ENCODE peak calls at places on chromosomes 11 and 22, in ten cellular contexts. One of them, this sample, is unnamed.

GRCh38 chr11:2462986-2463765 is 18.4 kb downstream of the KCNQ1 start:
- DNase-seq in PC-9: peak
- DNase-seq in lower lobe of right lung: peak
- DNase-seq in suprapubic skin: peak
- DNase-seq in CD14-positive monocyte: peak
- DNase-seq in cardiac muscle cell: no peak
- DNase-seq in choroid plexus epithelial cell: no peak
- DNase-seq in colonic mucosa: peak
- DNase-seq in progenitor cell of endocrine pancreas: no peak
- DNase-seq in IMR-90: no peak
- DNase-seq in this sample: no peak

GRCh38 chr11:10916674-10917073 is 58.8 kb upstream of the ZBED5 start:
- DNase-seq in PC-9: no peak
- DNase-seq in progenitor cell of endocrine pancreas: no peak
- DNase-seq in IMR-90: no peak
- DNase-seq in cardiac muscle cell: no peak
- DNase-seq in CD14-positive monocyte: peak
- DNase-seq in suprapubic skin: no peak
- DNase-seq in colonic mucosa: no peak
- DNase-seq in lower lobe of right lung: no peak
- DNase-seq in choroid plexus epithelial cell: no peak
- DNase-seq in this sample: peak

GRCh38 chr11:130514316-130514715 is 65.9 kb downstream of the ADAMTS15 start:
- DNase-seq in progenitor cell of endocrine pancreas: no peak
- DNase-seq in choroid plexus epithelial cell: peak
- DNase-seq in cardiac muscle cell: no peak
- DNase-seq in suprapubic skin: no peak
- DNase-seq in colonic mucosa: no peak
- DNase-seq in lower lobe of right lung: no peak
- DNase-seq in PC-9: no peak
- DNase-seq in IMR-90: peak
- DNase-seq in CD14-positive monocyte: no peak
- DNase-seq in this sample: no peak

GRCh38 chr11:63800921-63801320 is 12.3 kb upstream of the SPINDOC start:
- DNase-seq in cardiac muscle cell: no peak
- DNase-seq in CD14-positive monocyte: no peak
- DNase-seq in PC-9: no peak
- DNase-seq in IMR-90: no peak
- DNase-seq in lower lobe of right lung: no peak
- DNase-seq in progenitor cell of endocrine pancreas: no peak
- DNase-seq in colonic mucosa: no peak
- DNase-seq in choroid plexus epithelial cell: no peak
- DNase-seq in suprapubic skin: no peak
- DNase-seq in this sample: no peak

GRCh38 chr11:122984186-122985011 is 2.8 kb upstream of the BSX start:
- DNase-seq in cardiac muscle cell: peak
- DNase-seq in PC-9: peak
- DNase-seq in choroid plexus epithelial cell: peak
- DNase-seq in CD14-positive monocyte: no peak
- DNase-seq in lower lobe of right lung: no peak
- DNase-seq in suprapubic skin: no peak
- DNase-seq in progenitor cell of endocrine pancreas: no peak
- DNase-seq in IMR-90: no peak
- DNase-seq in colonic mucosa: no peak
- DNase-seq in this sample: no peak

GRCh38 chr11:97961431-97961830 is 1059.3 kb upstream of the CNTN5 start:
- DNase-seq in PC-9: no peak
- DNase-seq in progenitor cell of endocrine pancreas: no peak
- DNase-seq in colonic mucosa: no peak
- DNase-seq in IMR-90: no peak
- DNase-seq in cardiac muscle cell: no peak
- DNase-seq in lower lobe of right lung: no peak
- DNase-seq in suprapubic skin: no peak
- DNase-seq in CD14-positive monocyte: no peak
- DNase-seq in choroid plexus epithelial cell: no peak
- DNase-seq in this sample: peak

GRCh38 chr11:101909087-101909486 is 5.7 kb upstream of the CEP126 start:
- DNase-seq in colonic mucosa: no peak
- DNase-seq in suprapubic skin: no peak
- DNase-seq in PC-9: no peak
- DNase-seq in choroid plexus epithelial cell: no peak
- DNase-seq in lower lobe of right lung: no peak
- DNase-seq in IMR-90: no peak
- DNase-seq in progenitor cell of endocrine pancreas: no peak
- DNase-seq in CD14-positive monocyte: no peak
- DNase-seq in cardiac muscle cell: no peak
- DNase-seq in this sample: no peak

GRCh38 chr22:45341503-45341902 is 31.8 kb downstream of the FAM118A start:
- DNase-seq in cardiac muscle cell: peak
- DNase-seq in suprapubic skin: no peak
- DNase-seq in lower lobe of right lung: no peak
- DNase-seq in CD14-positive monocyte: no peak
- DNase-seq in choroid plexus epithelial cell: no peak
- DNase-seq in progenitor cell of endocrine pancreas: no peak
- DNase-seq in colonic mucosa: no peak
- DNase-seq in IMR-90: no peak
- DNase-seq in PC-9: no peak
- DNase-seq in this sample: no peak

GRCh38 chr11:97460091-97460490 is 1070.3 kb downstream of the JRKL start:
- DNase-seq in suprapubic skin: no peak
- DNase-seq in CD14-positive monocyte: no peak
- DNase-seq in lower lobe of right lung: no peak
- DNase-seq in choroid plexus epithelial cell: no peak
- DNase-seq in cardiac muscle cell: no peak
- DNase-seq in colonic mucosa: no peak
- DNase-seq in progenitor cell of endocrine pancreas: no peak
- DNase-seq in PC-9: no peak
- DNase-seq in IMR-90: no peak
- DNase-seq in this sample: no peak

GRCh38 chr22:23365524-23365923 is 185.2 kb downstream of the BCR start:
- DNase-seq in suprapubic skin: no peak
- DNase-seq in progenitor cell of endocrine pancreas: no peak
- DNase-seq in IMR-90: no peak
- DNase-seq in PC-9: no peak
- DNase-seq in colonic mucosa: no peak
- DNase-seq in CD14-positive monocyte: no peak
- DNase-seq in cardiac muscle cell: no peak
- DNase-seq in lower lobe of right lung: no peak
- DNase-seq in choroid plexus epithelial cell: no peak
- DNase-seq in this sample: no peak

GRCh38 chr11:45457649-45458048 is 171.5 kb upstream of the SYT13 start:
- DNase-seq in choroid plexus epithelial cell: peak
- DNase-seq in CD14-positive monocyte: no peak
- DNase-seq in progenitor cell of endocrine pancreas: no peak
- DNase-seq in suprapubic skin: no peak
- DNase-seq in IMR-90: peak
- DNase-seq in colonic mucosa: no peak
- DNase-seq in cardiac muscle cell: no peak
- DNase-seq in PC-9: no peak
- DNase-seq in lower lobe of right lung: no peak
- DNase-seq in this sample: peak

GRCh38 chr22:22812031-22812905 is 75.3 kb upstream of the IGLL5 start:
- DNase-seq in colonic mucosa: no peak
- DNase-seq in CD14-positive monocyte: no peak
- DNase-seq in progenitor cell of endocrine pancreas: no peak
- DNase-seq in PC-9: no peak
- DNase-seq in lower lobe of right lung: no peak
- DNase-seq in choroid plexus epithelial cell: no peak
- DNase-seq in IMR-90: no peak
- DNase-seq in cardiac muscle cell: no peak
- DNase-seq in suprapubic skin: no peak
- DNase-seq in this sample: no peak

GRCh38 chr22:42630211-42630610 is 10.2 kb downstream of the ATP5MGL start:
- DNase-seq in PC-9: no peak
- DNase-seq in suprapubic skin: no peak
- DNase-seq in CD14-positive monocyte: no peak
- DNase-seq in colonic mucosa: no peak
- DNase-seq in cardiac muscle cell: no peak
- DNase-seq in IMR-90: no peak
- DNase-seq in progenitor cell of endocrine pancreas: no peak
- DNase-seq in lower lobe of right lung: no peak
- DNase-seq in choroid plexus epithelial cell: no peak
- DNase-seq in this sample: no peak

GRCh38 chr11:27416568-27417176 is 53.7 kb upstream of the CCDC34 start:
- DNase-seq in IMR-90: no peak
- DNase-seq in PC-9: no peak
- DNase-seq in colonic mucosa: no peak
- DNase-seq in CD14-positive monocyte: no peak
- DNase-seq in suprapubic skin: no peak
- DNase-seq in progenitor cell of endocrine pancreas: no peak
- DNase-seq in lower lobe of right lung: no peak
- DNase-seq in choroid plexus epithelial cell: no peak
- DNase-seq in cardiac muscle cell: no peak
- DNase-seq in this sample: peak
- TF ChIP-seq CTCF in IMR-90: no peak
- TF ChIP-seq CTCF in PC-9: no peak
- TF ChIP-seq CTCF in colonic mucosa: no peak
- TF ChIP-seq CTCF in CD14-positive monocyte: no peak
- TF ChIP-seq CTCF in suprapubic skin: no peak
- TF ChIP-seq CTCF in progenitor cell of endocrine pancreas: no peak
- TF ChIP-seq CTCF in lower lobe of right lung: no peak
- TF ChIP-seq CTCF in choroid plexus epithelial cell: no peak
- TF ChIP-seq CTCF in cardiac muscle cell: no peak
- TF ChIP-seq CTCF in this sample: no peak

GRCh38 chr11:66495401-66495844 is 15.0 kb upstream of the BBS1 start:
- DNase-seq in progenitor cell of endocrine pancreas: no peak
- DNase-seq in choroid plexus epithelial cell: no peak
- DNase-seq in lower lobe of right lung: no peak
- DNase-seq in suprapubic skin: no peak
- DNase-seq in PC-9: no peak
- DNase-seq in CD14-positive monocyte: no peak
- DNase-seq in cardiac muscle cell: no peak
- DNase-seq in colonic mucosa: no peak
- DNase-seq in IMR-90: no peak
- DNase-seq in this sample: no peak
- TF ChIP-seq CTCF in progenitor cell of endocrine pancreas: peak
- TF ChIP-seq CTCF in choroid plexus epithelial cell: peak
- TF ChIP-seq CTCF in lower lobe of right lung: no peak
- TF ChIP-seq CTCF in suprapubic skin: no peak
- TF ChIP-seq CTCF in PC-9: peak
- TF ChIP-seq CTCF in CD14-positive monocyte: peak
- TF ChIP-seq CTCF in cardiac muscle cell: peak
- TF ChIP-seq CTCF in colonic mucosa: no peak
- TF ChIP-seq CTCF in IMR-90: no peak
- TF ChIP-seq CTCF in this sample: no peak

GRCh38 chr11:66419825-66420224 is 1.0 kb upstream of the NPAS4 start:
- DNase-seq in IMR-90: no peak
- DNase-seq in PC-9: no peak
- DNase-seq in CD14-positive monocyte: no peak
- DNase-seq in colonic mucosa: no peak
- DNase-seq in lower lobe of right lung: no peak
- DNase-seq in progenitor cell of endocrine pancreas: no peak
- DNase-seq in suprapubic skin: no peak
- DNase-seq in cardiac muscle cell: peak
- DNase-seq in choroid plexus epithelial cell: no peak
- DNase-seq in this sample: no peak

GRCh38 chr11:66418986-66419308 is 1.9 kb upstream of the NPAS4 start:
- DNase-seq in suprapubic skin: no peak
- DNase-seq in choroid plexus epithelial cell: no peak
- DNase-seq in progenitor cell of endocrine pancreas: no peak
- DNase-seq in CD14-positive monocyte: no peak
- DNase-seq in lower lobe of right lung: no peak
- DNase-seq in cardiac muscle cell: no peak
- DNase-seq in IMR-90: no peak
- DNase-seq in colonic mucosa: no peak
- DNase-seq in PC-9: no peak
- DNase-seq in this sample: no peak

GRCh38 chr11:66417000-66417399 is 3.8 kb upstream of the NPAS4 start:
- DNase-seq in IMR-90: no peak
- DNase-seq in choroid plexus epithelial cell: no peak
- DNase-seq in suprapubic skin: no peak
- DNase-seq in progenitor cell of endocrine pancreas: no peak
- DNase-seq in cardiac muscle cell: no peak
- DNase-seq in CD14-positive monocyte: no peak
- DNase-seq in colonic mucosa: no peak
- DNase-seq in PC-9: no peak
- DNase-seq in lower lobe of right lung: no peak
- DNase-seq in this sample: no peak

GRCh38 chr11:66420671-66421476 is at the start of gene NPAS4:
- DNase-seq in suprapubic skin: no peak
- DNase-seq in choroid plexus epithelial cell: no peak
- DNase-seq in cardiac muscle cell: peak
- DNase-seq in PC-9: no peak
- DNase-seq in lower lobe of right lung: no peak
- DNase-seq in CD14-positive monocyte: no peak
- DNase-seq in colonic mucosa: no peak
- DNase-seq in progenitor cell of endocrine pancreas: no peak
- DNase-seq in IMR-90: no peak
- DNase-seq in this sample: no peak

DNA sequence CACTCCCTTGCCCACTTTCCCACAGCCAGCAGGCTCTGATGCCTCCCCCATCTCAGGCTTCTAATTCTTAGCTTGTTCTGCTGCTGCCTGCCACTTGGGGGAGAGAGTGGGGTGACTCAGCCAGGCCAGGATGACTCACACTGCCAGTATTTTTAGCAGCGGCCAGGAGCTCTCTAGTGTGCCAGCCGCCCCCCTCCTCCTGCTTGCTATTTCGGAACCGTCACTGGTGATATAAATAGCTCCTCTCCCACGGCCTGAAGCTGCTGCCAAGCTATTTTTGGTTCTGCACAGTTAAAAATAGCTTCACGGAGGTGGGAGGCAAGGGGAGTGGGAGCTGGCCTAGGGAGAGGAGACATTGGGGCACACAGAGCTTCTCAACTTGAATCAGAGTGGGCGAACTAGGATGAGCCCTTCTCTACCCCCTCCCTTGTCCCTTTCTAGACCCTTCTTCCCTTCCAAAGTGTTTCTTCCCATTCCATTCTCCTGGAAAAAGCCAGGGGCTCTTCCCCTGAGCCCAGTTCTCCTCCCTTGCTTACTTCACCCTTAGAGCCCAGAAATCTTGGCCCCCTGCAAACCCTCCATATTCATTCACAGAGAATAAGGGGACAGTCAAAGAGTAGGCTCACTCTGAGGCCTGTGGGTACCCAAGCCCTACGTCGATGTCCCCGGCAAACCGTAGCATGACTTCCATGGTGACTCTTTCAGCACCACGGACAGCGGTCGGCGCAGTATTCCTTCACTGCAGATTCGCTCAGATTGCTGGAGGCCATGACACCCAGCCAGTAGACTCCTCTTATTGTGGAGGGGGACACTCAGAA is 2.5 kb upstream of the NPAS4 start:
- DNase-seq in PC-9: peak
- DNase-seq in choroid plexus epithelial cell: peak
- DNase-seq in IMR-90: peak
- DNase-seq in CD14-positive monocyte: peak
- DNase-seq in cardiac muscle cell: peak
- DNase-seq in colonic mucosa: peak
- DNase-seq in suprapubic skin: no peak
- DNase-seq in progenitor cell of endocrine pancreas: peak
- DNase-seq in lower lobe of right lung: peak
- DNase-seq in this sample: peak
- TF ChIP-seq CTCF in PC-9: peak
- TF ChIP-seq CTCF in choroid plexus epithelial cell: peak
- TF ChIP-seq CTCF in IMR-90: peak
- TF ChIP-seq CTCF in CD14-positive monocyte: peak
- TF ChIP-seq CTCF in cardiac muscle cell: peak
- TF ChIP-seq CTCF in colonic mucosa: no peak
- TF ChIP-seq CTCF in suprapubic skin: peak
- TF ChIP-seq CTCF in progenitor cell of endocrine pancreas: no peak
- TF ChIP-seq CTCF in lower lobe of right lung: peak
- TF ChIP-seq CTCF in this sample: peak

GRCh38 chr11:12901272-12901671 is 107.8 kb upstream of the RASSF10 start:
- DNase-seq in lower lobe of right lung: no peak
- DNase-seq in CD14-positive monocyte: no peak
- DNase-seq in PC-9: no peak
- DNase-seq in suprapubic skin: no peak
- DNase-seq in IMR-90: peak
- DNase-seq in cardiac muscle cell: no peak
- DNase-seq in choroid plexus epithelial cell: peak
- DNase-seq in colonic mucosa: no peak
- DNase-seq in progenitor cell of endocrine pancreas: no peak
- DNase-seq in this sample: no peak
- TF ChIP-seq CTCF in lower lobe of right lung: no peak
- TF ChIP-seq CTCF in CD14-positive monocyte: no peak
- TF ChIP-seq CTCF in PC-9: no peak
- TF ChIP-seq CTCF in suprapubic skin: no peak
- TF ChIP-seq CTCF in IMR-90: no peak
- TF ChIP-seq CTCF in cardiac muscle cell: no peak
- TF ChIP-seq CTCF in choroid plexus epithelial cell: no peak
- TF ChIP-seq CTCF in colonic mucosa: no peak
- TF ChIP-seq CTCF in progenitor cell of endocrine pancreas: no peak
- TF ChIP-seq CTCF in this sample: no peak

This sample was measured in epithelial cell of esophagus.